ENCODE peak calls at places on chromosomes 12 and 14, in four cellular contexts. One of them, this sample, is unnamed.

GRCh38 chr12:28177461-28177860 is 12.8 kb upstream of the CCDC91 start:
- DNase-seq in GM12878: no peak
- DNase-seq in HEK293T: no peak
- DNase-seq in K562: no peak
- DNase-seq in this sample: no peak

GRCh38 chr14:21086908-21087293 is 11.6 kb downstream of the ZNF219 start:
- DNase-seq in GM12878: no peak
- DNase-seq in HEK293T: no peak
- DNase-seq in K562: no peak
- DNase-seq in this sample: no peak

GRCh38 chr12:3076730-3077571 is at the start of gene TSPAN9:
- DNase-seq in GM12878: no peak
- DNase-seq in HEK293T: peak
- DNase-seq in K562: peak
- DNase-seq in this sample: peak

GRCh38 chr12:131040491-131040890 is 86.8 kb downstream of the ADGRD1 start:
- DNase-seq in GM12878: no peak
- DNase-seq in HEK293T: no peak
- DNase-seq in K562: no peak
- DNase-seq in this sample: no peak

GRCh38 chr12:80157640-80158039 is 58.3 kb downstream of the OTOGL start:
- DNase-seq in GM12878: no peak
- DNase-seq in HEK293T: no peak
- DNase-seq in K562: no peak
- DNase-seq in this sample: no peak

GRCh38 chr14:86938356-86938755 is 1054.6 kb downstream of the GALC start:
- DNase-seq in GM12878: no peak
- DNase-seq in HEK293T: no peak
- DNase-seq in K562: no peak
- DNase-seq in this sample: no peak

GRCh38 chr14:63603749-63604277 is 37.9 kb downstream of the WDR89 start:
- DNase-seq in GM12878: no peak
- DNase-seq in HEK293T: no peak
- DNase-seq in K562: no peak
- DNase-seq in this sample: no peak

GRCh38 chr12:81500788-81501187 is 258.4 kb downstream of the PPFIA2 start:
- DNase-seq in GM12878: no peak
- DNase-seq in HEK293T: no peak
- DNase-seq in K562: no peak
- DNase-seq in this sample: no peak

GRCh38 chr12:130120012-130120805 is 42.1 kb upstream of the FZD10 start:
- DNase-seq in GM12878: no peak
- DNase-seq in HEK293T: no peak
- DNase-seq in K562: no peak
- DNase-seq in this sample: no peak

GRCh38 chr14:55851301-55851700 is 266.9 kb upstream of the PELI2 start:
- DNase-seq in GM12878: no peak
- DNase-seq in HEK293T: no peak
- DNase-seq in K562: no peak
- DNase-seq in this sample: no peak

GRCh38 chr14:27366596-27366995 is 768.8 kb upstream of the NOVA1 start:
- DNase-seq in GM12878: no peak
- DNase-seq in HEK293T: no peak
- DNase-seq in K562: no peak
- DNase-seq in this sample: no peak

GRCh38 chr12:123231931-123232330 is 1.0 kb downstream of the MPHOSPH9 start:
- DNase-seq in GM12878: no peak
- DNase-seq in HEK293T: no peak
- DNase-seq in K562: no peak
- DNase-seq in this sample: peak

GRCh38 chr14:23071244-23071974 is 14.1 kb upstream of the CDH24 start:
- DNase-seq in GM12878: peak
- DNase-seq in HEK293T: peak
- DNase-seq in K562: peak
- DNase-seq in this sample: peak

GRCh38 chr12:64531665-64532334 is 78.5 kb upstream of the RASSF3 start:
- DNase-seq in GM12878: no peak
- DNase-seq in HEK293T: no peak
- DNase-seq in K562: no peak
- DNase-seq in this sample: no peak

GRCh38 chr12:100293017-100293416 is 26.0 kb downstream of the SCYL2 start:
- DNase-seq in GM12878: no peak
- DNase-seq in HEK293T: no peak
- DNase-seq in K562: no peak
- DNase-seq in this sample: no peak

GRCh38 chr12:51421266-51421884 is 3.3 kb upstream of the SLC4A8 start:
- DNase-seq in GM12878: no peak
- DNase-seq in HEK293T: peak
- DNase-seq in K562: peak
- DNase-seq in this sample: peak

GRCh38 chr14:85156319-85156718 is 373.6 kb upstream of the FLRT2 start:
- DNase-seq in GM12878: no peak
- DNase-seq in HEK293T: no peak
- DNase-seq in K562: no peak
- DNase-seq in this sample: no peak

GRCh38 chr12:68636268-68636667 is 25.6 kb downstream of the RAP1B start:
- DNase-seq in GM12878: no peak
- DNase-seq in HEK293T: no peak
- DNase-seq in K562: no peak
- DNase-seq in this sample: no peak

GRCh38 chr12:5407457-5407856 is 24.5 kb upstream of the NTF3 start:
- DNase-seq in GM12878: no peak
- DNase-seq in HEK293T: no peak
- DNase-seq in K562: no peak
- DNase-seq in this sample: no peak

GRCh38 chr12:14935031-14935430 is 3.3 kb downstream of the ERP27 start:
- DNase-seq in GM12878: no peak
- DNase-seq in HEK293T: no peak
- DNase-seq in K562: no peak
- DNase-seq in this sample: no peak

GRCh38 chr12:66744956-66745383 is 66.1 kb upstream of the GRIP1 start:
- DNase-seq in GM12878: no peak
- DNase-seq in HEK293T: peak
- DNase-seq in K562: no peak
- DNase-seq in this sample: no peak

GRCh38 chr14:31113794-31114193 is 87.6 kb upstream of the STRN3 start:
- DNase-seq in GM12878: no peak
- DNase-seq in HEK293T: no peak
- DNase-seq in K562: no peak
- DNase-seq in this sample: no peak

GRCh38 chr14:31106768-31107167 is 80.6 kb upstream of the STRN3 start:
- DNase-seq in GM12878: no peak
- DNase-seq in HEK293T: no peak
- DNase-seq in K562: no peak
- DNase-seq in this sample: no peak

GRCh38 chr14:31109257-31109656 is 83.1 kb upstream of the STRN3 start:
- DNase-seq in GM12878: no peak
- DNase-seq in HEK293T: no peak
- DNase-seq in K562: no peak
- DNase-seq in this sample: no peak

DNA sequence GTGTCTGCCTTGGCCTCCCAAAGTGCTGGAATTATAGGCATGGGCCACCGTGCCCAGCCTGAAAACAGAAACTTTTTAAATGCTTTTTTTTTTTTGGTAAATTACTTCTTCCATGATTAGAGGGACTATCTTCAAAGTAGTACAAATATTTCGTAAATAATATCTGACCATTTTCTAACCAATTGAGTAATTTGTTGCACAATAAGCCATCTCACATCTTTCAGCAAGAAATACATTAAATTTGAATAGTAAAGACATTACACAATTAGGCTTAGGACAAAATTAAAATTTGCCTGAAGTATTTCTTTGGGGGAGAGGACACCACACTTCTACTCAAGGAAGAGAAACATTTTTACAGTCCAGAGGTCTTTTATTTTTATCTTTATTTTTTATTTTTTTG is 84.7 kb upstream of the STRN3 start:
- DNase-seq in GM12878: no peak
- DNase-seq in HEK293T: no peak
- DNase-seq in K562: no peak
- DNase-seq in this sample: no peak
- TF ChIP-seq FOXM1 in GM12878: no peak
- TF ChIP-seq FOXM1 in HEK293T: no peak
- TF ChIP-seq FOXM1 in K562: no peak
- TF ChIP-seq FOXM1 in this sample: no peak

GRCh38 chr12:57153420-57153997 is 6.1 kb upstream of the LRP1-AS start:
- DNase-seq in GM12878: no peak
- DNase-seq in HEK293T: no peak
- DNase-seq in K562: no peak
- DNase-seq in this sample: no peak
- TF ChIP-seq FOXM1 in GM12878: no peak
- TF ChIP-seq FOXM1 in HEK293T: no peak
- TF ChIP-seq FOXM1 in K562: no peak
- TF ChIP-seq FOXM1 in this sample: no peak

GRCh38 chr12:120711411-120711810 is 1.2 kb downstream of the UNC119B start:
- DNase-seq in GM12878: no peak
- DNase-seq in HEK293T: no peak
- DNase-seq in K562: no peak
- DNase-seq in this sample: no peak

GRCh38 chr12:120712654-120713053 is 2.4 kb downstream of the UNC119B start:
- DNase-seq in GM12878: no peak
- DNase-seq in HEK293T: no peak
- DNase-seq in K562: no peak
- DNase-seq in this sample: no peak

GRCh38 chr12:120709976-120710804 is at the start of gene UNC119B:
- DNase-seq in GM12878: no peak
- DNase-seq in HEK293T: peak
- DNase-seq in K562: peak
- DNase-seq in this sample: no peak

GRCh38 chr12:120708646-120709045 is 1.6 kb upstream of the UNC119B start:
- DNase-seq in GM12878: no peak
- DNase-seq in HEK293T: no peak
- DNase-seq in K562: no peak
- DNase-seq in this sample: no peak

GRCh38 chr12:120710805-120711296 is 593 bp downstream of the UNC119B start:
- DNase-seq in GM12878: no peak
- DNase-seq in HEK293T: peak
- DNase-seq in K562: peak
- DNase-seq in this sample: no peak
- TF ChIP-seq FOXM1 in GM12878: no peak
- TF ChIP-seq FOXM1 in HEK293T: no peak
- TF ChIP-seq FOXM1 in K562: no peak
- TF ChIP-seq FOXM1 in this sample: no peak

DNA sequence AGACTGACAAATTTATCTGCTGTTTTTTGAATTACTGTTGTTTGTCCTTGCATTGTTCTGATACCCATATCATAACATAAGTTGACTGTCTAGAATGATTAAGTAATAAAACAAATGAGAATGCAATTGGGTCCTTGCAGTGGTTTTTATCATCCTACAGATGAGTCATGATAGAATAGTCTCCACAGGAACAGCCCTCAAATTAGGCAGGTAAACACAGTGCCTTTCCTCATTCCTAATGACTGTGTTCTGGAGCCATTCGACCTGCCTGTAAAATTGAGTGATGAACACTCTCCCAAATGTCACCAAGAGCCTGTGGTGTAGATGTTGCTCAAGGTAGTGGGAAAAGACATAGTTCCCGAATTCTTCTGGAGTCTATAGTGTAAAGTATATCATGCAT is 12.3 kb downstream of the NKX2-8 start:
- DNase-seq in GM12878: no peak
- DNase-seq in HEK293T: no peak
- DNase-seq in K562: no peak
- DNase-seq in this sample: no peak
- TF ChIP-seq FOXM1 in GM12878: no peak
- TF ChIP-seq FOXM1 in HEK293T: no peak
- TF ChIP-seq FOXM1 in K562: no peak
- TF ChIP-seq FOXM1 in this sample: no peak

GRCh38 chr12:52585001-52585400 is 11.4 kb upstream of the KRT74 start:
- DNase-seq in GM12878: no peak
- DNase-seq in HEK293T: no peak
- DNase-seq in K562: no peak
- DNase-seq in this sample: no peak

GRCh38 chr12:52591521-52591920 is 9.7 kb downstream of the KRT72 start:
- DNase-seq in GM12878: no peak
- DNase-seq in HEK293T: no peak
- DNase-seq in K562: no peak
- DNase-seq in this sample: no peak

GRCh38 chr12:52587563-52587962 is 13.7 kb downstream of the KRT72 start:
- DNase-seq in GM12878: no peak
- DNase-seq in HEK293T: no peak
- DNase-seq in K562: peak
- DNase-seq in this sample: no peak

GRCh38 chr12:52585951-52586350 is 12.3 kb upstream of the KRT74 start:
- DNase-seq in GM12878: no peak
- DNase-seq in HEK293T: no peak
- DNase-seq in K562: peak
- DNase-seq in this sample: no peak

GRCh38 chr12:52590021-52590420 is 11.2 kb downstream of the KRT72 start:
- DNase-seq in GM12878: no peak
- DNase-seq in HEK293T: no peak
- DNase-seq in K562: no peak
- DNase-seq in this sample: no peak
- TF ChIP-seq FOXM1 in GM12878: no peak
- TF ChIP-seq FOXM1 in HEK293T: no peak
- TF ChIP-seq FOXM1 in K562: no peak
- TF ChIP-seq FOXM1 in this sample: no peak

GRCh38 chr14:64973826-64974225 is 1.7 kb upstream of the RAB15 start:
- DNase-seq in GM12878: no peak
- DNase-seq in HEK293T: no peak
- DNase-seq in K562: no peak
- DNase-seq in this sample: no peak
- TF ChIP-seq FOXM1 in GM12878: no peak
- TF ChIP-seq FOXM1 in HEK293T: no peak
- TF ChIP-seq FOXM1 in K562: no peak
- TF ChIP-seq FOXM1 in this sample: no peak